ENCODE peak calls at places on chromosomes 6 and 20, in ten cellular contexts. N, K, Y, Q, Z, S, I, O, X and W are unnamed samples.
A peak's percentile ranks its signal among the peaks of the same experiment; 100 is the strongest.

GRCh38 chr6:113049190-113049589 is 702.1 kb downstream of the RFPL4B start:
- DNase-seq in N (no peak), K (no peak), Y (no peak), Q (no peak), Z (no peak), S (no peak), I (no peak), O (no peak), X (no peak), W (no peak)

GRCh38 chr6:138162104-138162946 is 586 bp downstream of the ARFGEF3 start:
- DNase-seq in N (peak; percentile 78), K (peak; percentile 42), Y (no peak), Q (peak; percentile 50), Z (peak; percentile 79), S (peak; percentile 35), I (no peak), O (no peak), X (no peak), W (no peak)

GRCh38 chr6:14828146-14828705 is 417.6 kb upstream of the JARID2 start:
- DNase-seq in N (no peak), K (no peak), Y (no peak), Q (no peak), Z (no peak), S (no peak), I (no peak), O (no peak), X (no peak), W (no peak)

GRCh38 chr6:107354470-107354869 is 104.9 kb downstream of the PDSS2 start:
- DNase-seq in N (no peak), K (no peak), Y (no peak), Q (no peak), Z (no peak), S (no peak), I (no peak), O (no peak), X (no peak), W (no peak)

GRCh38 chr20:62935204-62935967 is 2.6 kb upstream of the GID8 start:
- DNase-seq in N (no peak), K (no peak), Y (no peak), Q (no peak), Z (no peak), S (no peak), I (no peak), O (no peak), X (no peak), W (no peak)

GRCh38 chr6:117548797-117549301 is 53.5 kb downstream of the GOPC start:
- DNase-seq in N (peak; percentile 34), K (no peak), Y (no peak), Q (no peak), Z (no peak), S (no peak), I (no peak), O (no peak), X (no peak), W (no peak)

GRCh38 chr6:138017156-138017757 is 90.0 kb downstream of the PERP start:
- DNase-seq in N (no peak), K (no peak), Y (no peak), Q (no peak), Z (no peak), S (no peak), I (no peak), O (no peak), X (no peak), W (no peak)

GRCh38 chr6:119076966-119077642 is 1.4 kb downstream of the FAM184A start:
- DNase-seq in N (peak; percentile 53), K (no peak), Y (no peak), Q (no peak), Z (no peak), S (no peak), I (no peak), O (no peak), X (no peak), W (no peak)

GRCh38 chr20:2535711-2536561 is 437 bp upstream of the TMC2 start:
- DNase-seq in N (no peak), K (no peak), Y (no peak), Q (no peak), Z (no peak), S (no peak), I (no peak), O (no peak), X (no peak), W (no peak)

GRCh38 chr20:34978092-34978744 is 22.6 kb downstream of the MYH7B start:
- DNase-seq in N (no peak), K (no peak), Y (no peak), Q (no peak), Z (no peak), S (no peak), I (no peak), O (no peak), X (no peak), W (no peak)

GRCh38 chr6:84853901-84854300 is 89.5 kb upstream of the TBX18 start:
- DNase-seq in N (no peak), K (no peak), Y (no peak), Q (no peak), Z (no peak), S (no peak), I (no peak), O (no peak), X (no peak), W (no peak)

GRCh38 chr6:110999634-111000270 is 17.9 kb downstream of the RPF2 start:
- DNase-seq in N (peak; percentile 16), K (no peak), Y (no peak), Q (no peak), Z (peak; percentile 29), S (no peak), I (no peak), O (no peak), X (no peak), W (no peak)

GRCh38 chr6:33312361-33313104 is 1.3 kb downstream of the TAPBP start:
- DNase-seq in N (peak; percentile 87), K (peak; percentile 81), Y (no peak), Q (peak; percentile 87), Z (peak; percentile 89), S (peak; percentile 80), I (peak; percentile 94), O (peak; percentile 71), X (peak; percentile 85), W (peak; percentile 76)

GRCh38 chr6:44681782-44682181 is 294.3 kb downstream of the CDC5L start:
- DNase-seq in N (no peak), K (no peak), Y (no peak), Q (no peak), Z (no peak), S (no peak), I (no peak), O (no peak), X (no peak), W (no peak)

GRCh38 chr6:167786859-167787675 is 39.6 kb upstream of the AFDN start:
- DNase-seq in N (no peak), K (no peak), Y (no peak), Q (no peak), Z (no peak), S (no peak), I (no peak), O (no peak), X (no peak), W (no peak)

GRCh38 chr6:137271245-137272183 is 52.3 kb upstream of the IFNGR1 start:
- DNase-seq in N (peak; percentile 4), K (no peak), Y (no peak), Q (no peak), Z (peak; percentile 60), S (no peak), I (no peak), O (no peak), X (no peak), W (no peak)

GRCh38 chr20:39853664-39854063 is 835.4 kb downstream of the MAFB start:
- DNase-seq in N (no peak), K (peak; percentile 30), Y (no peak), Q (no peak), Z (no peak), S (no peak), I (no peak), O (no peak), X (no peak), W (no peak)

GRCh38 chr6:129844118-129844891 is 16.8 kb downstream of the TMEM244 start:
- DNase-seq in N (no peak), K (no peak), Y (no peak), Q (no peak), Z (peak; percentile 12), S (no peak), I (no peak), O (no peak), X (no peak), W (no peak)

GRCh38 chr20:48015943-48016723 is 230.9 kb upstream of the SULF2 start:
- DNase-seq in N (no peak), K (no peak), Y (no peak), Q (no peak), Z (no peak), S (no peak), I (no peak), O (no peak), X (no peak), W (no peak)

GRCh38 chr20:44706371-44707258 is 8.6 kb upstream of the CCN5 start:
- DNase-seq in N (peak; percentile 11), K (no peak), Y (no peak), Q (no peak), Z (no peak), S (no peak), I (no peak), O (no peak), X (no peak), W (no peak)

GRCh38 chr6:21826460-21826859 is 232.9 kb downstream of the SOX4 start:
- DNase-seq in N (no peak), K (no peak), Y (no peak), Q (no peak), Z (no peak), S (no peak), I (no peak), O (no peak), X (no peak), W (no peak)

GRCh38 chr20:49219091-49219923 is at the start of gene DDX27:
- DNase-seq in N (peak; percentile 98), K (peak; percentile 97), Y (no peak), Q (peak; percentile 97), Z (peak; percentile 100), S (peak; percentile 96), I (peak; percentile 97), O (peak; percentile 92), X (peak; percentile 98), W (peak; percentile 93)

GRCh38 chr6:152225231-152225934 is 411.8 kb downstream of the SYNE1 start:
- DNase-seq in N (no peak), K (no peak), Y (no peak), Q (no peak), Z (no peak), S (no peak), I (no peak), O (no peak), X (no peak), W (no peak)

GRCh38 chr6:99590728-99591672 is 15.6 kb upstream of the PRDM13 start:
- DNase-seq in N (no peak), K (peak; percentile 64), Y (no peak), Q (no peak), Z (no peak), S (no peak), I (no peak), O (no peak), X (no peak), W (no peak)

GRCh38 chr20:841568-842546 is 8.3 kb downstream of the FAM110A start:
- DNase-seq in N (peak; percentile 47), K (peak; percentile 63), Y (no peak), Q (peak; percentile 80), Z (peak; percentile 90), S (peak; percentile 53), I (no peak), O (no peak), X (no peak), W (no peak)

GRCh38 chr20:33862709-33863403 is 51.7 kb downstream of the CHMP4B start:
- DNase-seq in N (no peak), K (peak; percentile 79), Y (no peak), Q (peak; percentile 67), Z (peak; percentile 64), S (peak; percentile 40), I (peak; percentile 23), O (peak; percentile 54), X (peak; percentile 39), W (peak; percentile 25)

GRCh38 chr20:42430525-42431046 is 759.1 kb downstream of the PTPRT start:
- DNase-seq in N (no peak), K (no peak), Y (no peak), Q (no peak), Z (no peak), S (no peak), I (no peak), O (no peak), X (no peak), W (no peak)

GRCh38 chr6:130814506-130814905 is 12.7 kb upstream of the SMLR1 start:
- DNase-seq in N (no peak), K (no peak), Y (no peak), Q (no peak), Z (no peak), S (no peak), I (no peak), O (no peak), X (no peak), W (no peak)